ENCODE peak calls at places on chromosomes 2 and 18, in seven cellular contexts. K is NAMALWA, T is heart left ventricle, P is ureter, D is Calu3, V is right lobe of liver, O is GM23248. A is an unnamed sample.

GRCh38 chr2:23624378-23624777 is 239.4 kb downstream of the KLHL29 start:
- DNase-seq in V (peak; percentile 17), O (no peak), T (no peak), D (peak; percentile 19), P (no peak), K (peak; percentile 70), A (peak; percentile 13)

GRCh38 chr18:2183432-2183831 is 387.9 kb downstream of the METTL4 start:
- DNase-seq in K (no peak), V (no peak), P (no peak), T (no peak), O (no peak), D (no peak), A (no peak)

GRCh38 chr2:26251893-26252292 is 7.2 kb downstream of the HADHB start:
- DNase-seq in V (no peak), P (no peak), K (peak; percentile 3), T (peak; percentile 81), O (peak; percentile 33), D (no peak), A (no peak)

GRCh38 chr2:38095996-38096861 is 20.3 kb upstream of the CYP1B1 start:
- DNase-seq in V (no peak), K (no peak), T (peak; percentile 82), P (peak; percentile 68), D (peak; percentile 79), O (peak; percentile 80), A (no peak)

GRCh38 chr2:162153608-162154224 is 1.7 kb upstream of the GCG start:
- DNase-seq in D (peak; percentile 77), T (no peak), O (peak; percentile 53), K (peak; percentile 87), V (no peak), P (peak; percentile 46), A (peak; percentile 52)

GRCh38 chr2:235004289-235004903 is 52.6 kb downstream of the SH3BP4 start:
- DNase-seq in P (no peak), K (no peak), T (no peak), O (no peak), D (no peak), V (no peak), A (no peak)

GRCh38 chr18:77201508-77201907 is 48.1 kb upstream of the GALR1 start:
- DNase-seq in V (no peak), P (no peak), D (no peak), K (no peak), T (no peak), O (peak; percentile 55), A (no peak)

GRCh38 chr2:153828335-153828734 is 43.4 kb upstream of the GALNT13 start:
- DNase-seq in D (no peak), V (no peak), P (no peak), T (no peak), K (no peak), O (no peak), A (no peak)

GRCh38 chr2:29423267-29423666 is 308.1 kb downstream of the CLIP4 start:
- DNase-seq in K (no peak), T (no peak), V (no peak), D (no peak), P (no peak), O (no peak), A (no peak)

GRCh38 chr2:99643824-99644787 is 154.3 kb upstream of the REV1 start:
- DNase-seq in D (no peak), K (no peak), T (no peak), O (peak; percentile 81), V (no peak), P (no peak), A (no peak)

GRCh38 chr2:46856336-46856735 is 59.3 kb downstream of the MCFD2 start:
- DNase-seq in K (no peak), P (no peak), O (no peak), T (no peak), D (no peak), V (no peak), A (no peak)

GRCh38 chr18:50817898-50818250 is 1.9 kb downstream of the MRO start:
- DNase-seq in K (no peak), D (no peak), O (peak; percentile 31), V (no peak), P (no peak), T (no peak), A (no peak)

GRCh38 chr2:196166876-196167275 is 4.5 kb downstream of the STK17B start:
- DNase-seq in K (peak; percentile 54), O (peak; percentile 48), T (no peak), D (no peak), V (no peak), P (no peak), A (no peak)

GRCh38 chr18:57921708-57922107 is 118.6 kb upstream of the ATP8B1 start:
- DNase-seq in V (no peak), D (no peak), K (no peak), T (no peak), O (peak; percentile 57), P (no peak), A (peak; percentile 23)

GRCh38 chr18:31661965-31662364 is 22.4 kb downstream of the B4GALT6 start:
- DNase-seq in P (no peak), O (peak; percentile 57), D (no peak), V (no peak), T (no peak), K (no peak), A (no peak)

GRCh38 chr2:54556659-54557121 is 100.6 kb downstream of the SPTBN1 start:
- DNase-seq in O (peak; percentile 84), P (no peak), K (no peak), D (no peak), V (no peak), T (no peak), A (no peak)

GRCh38 chr2:142721015-142721414 is 156.4 kb upstream of the KYNU start:
- DNase-seq in O (no peak), K (no peak), T (no peak), P (no peak), V (no peak), D (no peak), A (no peak)

GRCh38 chr2:146940016-146940685 is 904.7 kb upstream of the ACVR2A start:
- DNase-seq in P (no peak), V (no peak), D (no peak), O (peak; percentile 42), T (no peak), K (no peak), A (no peak)

GRCh38 chr18:25234740-25235345 is 117.1 kb downstream of the ZNF521 start:
- DNase-seq in D (no peak), O (no peak), K (no peak), T (no peak), V (no peak), P (no peak), A (no peak)

GRCh38 chr2:233817995-233818638 is 36.2 kb downstream of the HJURP start:
- DNase-seq in D (no peak), O (no peak), P (no peak), V (peak; percentile 91), K (no peak), T (no peak), A (no peak)

GRCh38 chr18:9081940-9082339 is 20.6 kb upstream of the NDUFV2 start:
- DNase-seq in T (no peak), V (no peak), D (no peak), O (no peak), P (no peak), K (no peak), A (no peak)

GRCh38 chr18:36043153-36043552 is 24.2 kb downstream of the RPRD1A start:
- DNase-seq in V (no peak), T (no peak), O (no peak), K (no peak), D (no peak), P (no peak), A (no peak)

GRCh38 chr2:196479350-196479749 is 160.2 kb upstream of the CCDC150 start:
- DNase-seq in O (peak; percentile 96), T (no peak), V (no peak), D (no peak), K (no peak), P (no peak), A (no peak)

GRCh38 chr2:28201711-28202180 is 190.9 kb upstream of the FOSL2 start:
- DNase-seq in O (no peak), T (peak; percentile 38), V (no peak), P (no peak), K (no peak), D (no peak), A (no peak)

GRCh38 chr2:27049422-27050280 is 1.8 kb upstream of the AGBL5 start:
- DNase-seq in K (no peak), D (no peak), O (no peak), T (peak; percentile 36), V (peak; percentile 72), P (peak; percentile 57), A (no peak)

GRCh38 chr2:14656146-14656545 is 23.6 kb downstream of the LRATD1 start:
- DNase-seq in K (no peak), D (no peak), T (no peak), V (no peak), O (no peak), P (no peak), A (no peak)

GRCh38 chr2:31089645-31090044 is 48.6 kb downstream of the GALNT14 start:
- DNase-seq in D (no peak), T (no peak), O (no peak), K (no peak), P (no peak), V (no peak), A (no peak)

GRCh38 chr2:177161741-177162440 is 50.7 kb upstream of the HNRNPA3 start:
- DNase-seq in P (no peak), T (no peak), D (peak; percentile 38), K (peak; percentile 69), V (no peak), O (peak; percentile 83), A (no peak)

GRCh38 chr18:50194623-50195532 is at the start of gene MYO5B:
- DNase-seq in V (peak; percentile 93), D (peak; percentile 95), O (peak; percentile 5), T (no peak), K (no peak), P (peak; percentile 69), A (peak; percentile 42)

GRCh38 chr2:113762377-113763118 is 6.1 kb upstream of the SLC35F5 start:
- DNase-seq in O (peak; percentile 84), V (no peak), T (no peak), K (no peak), P (no peak), D (no peak), A (no peak)

GRCh38 chr18:79543861-79544385 is 135.7 kb upstream of the CTDP1 start:
- DNase-seq in V (peak; percentile 49), P (peak; percentile 35), O (no peak), K (no peak), T (no peak), D (no peak), A (no peak)

GRCh38 chr18:74353169-74353775 is 37.6 kb downstream of the C18orf63 start:
- DNase-seq in K (peak; percentile 65), T (peak; percentile 63), V (no peak), O (peak; percentile 87), P (peak; percentile 77), D (peak; percentile 63), A (peak; percentile 29)

GRCh38 chr2:178233428-178233827 is 39.1 kb downstream of the OSBPL6 start:
- DNase-seq in D (no peak), V (no peak), T (no peak), O (peak; percentile 55), P (no peak), K (no peak), A (no peak)

GRCh38 chr18:56789004-56789888 is 138.1 kb downstream of the WDR7 start:
- DNase-seq in P (no peak), T (peak; percentile 48), V (no peak), K (peak; percentile 76), O (peak; percentile 41), D (peak; percentile 26), A (peak; percentile 23)

GRCh38 chr2:8380026-8380425 is 301.8 kb upstream of the ID2 start:
- DNase-seq in V (no peak), D (no peak), O (no peak), T (peak; percentile 41), P (no peak), K (no peak), A (no peak)

GRCh38 chr2:240326246-240326645 is 109.2 kb upstream of the GPC1 start:
- DNase-seq in K (no peak), V (no peak), O (peak; percentile 29), D (no peak), P (no peak), T (no peak), A (no peak)

GRCh38 chr2:205967391-205968075 is 118.4 kb downstream of the INO80D start:
- DNase-seq in T (no peak), D (no peak), K (no peak), V (no peak), P (no peak), O (peak; percentile 25), A (no peak)

GRCh38 chr18:57666818-57667497 is 45.3 kb upstream of the NARS1 start:
- DNase-seq in P (no peak), O (peak; percentile 85), D (no peak), V (no peak), T (no peak), K (no peak), A (no peak)